ENCODE peak calls at places on chromosome 9, in eight cellular contexts. A, B, E, J, X, K, H and Q are unnamed samples.

GRCh38 chr9:135700525-135700924 is 1.2 kb upstream of the SOHLH1 start:
- DNase-seq in A (no peak), B (no peak), E (no peak), J (no peak), X (no peak), K (no peak), H (no peak), Q (no peak)

GRCh38 chr9:134590240-134591081 is 51.1 kb upstream of the COL5A1 start:
- DNase-seq in A (no peak), B (peak), E (no peak), J (no peak), X (no peak), K (peak), H (no peak), Q (no peak)

GRCh38 chr9:121636411-121636865 is 15.0 kb upstream of the DAB2IP start:
- DNase-seq in A (no peak), B (peak), E (no peak), J (no peak), X (no peak), K (no peak), H (no peak), Q (no peak)

GRCh38 chr9:137417161-137418021 is 5.6 kb downstream of the EXD3 start:
- DNase-seq in A (no peak), B (no peak), E (no peak), J (no peak), X (no peak), K (no peak), H (no peak), Q (no peak)

GRCh38 chr9:91117959-91118651 is 243.6 kb downstream of the AUH start:
- DNase-seq in A (peak), B (peak), E (no peak), J (no peak), X (no peak), K (peak), H (no peak), Q (peak)

GRCh38 chr9:37914154-37914551 is 10.2 kb upstream of the SLC25A51 start:
- DNase-seq in A (no peak), B (peak), E (no peak), J (no peak), X (no peak), K (no peak), H (no peak), Q (no peak)

GRCh38 chr9:91426123-91426745 is 2.6 kb upstream of the NFIL3 start:
- DNase-seq in A (no peak), B (no peak), E (no peak), J (no peak), X (peak), K (peak), H (no peak), Q (no peak)

GRCh38 chr9:21455320-21455719 is 15.1 kb downstream of the IFNA1 start:
- DNase-seq in A (no peak), B (no peak), E (no peak), J (no peak), X (peak), K (peak), H (no peak), Q (no peak)

GRCh38 chr9:103364753-103365152 is 369.6 kb downstream of the CYLC2 start:
- DNase-seq in A (no peak), B (no peak), E (no peak), J (no peak), X (no peak), K (no peak), H (no peak), Q (no peak)